ENCODE peak calls at places on chromosome 3, in ten cellular contexts. V is pancreas; R is adipocyte; D is hypothalamus; E is activated T-cell treated with anti-CD3 and anti-CD28 coated beads, Interleukin-2, amount 50 U/mL, for 48 hours; P is mesenteric fat pad; H is PC-9; U is NCI-H2029; M is activated T-helper 1 cell treated with anti-CD3 and anti-CD28 coated beads, Interleukin-12 subunit alpha, Interleukin-12 subunit beta, Interleukin-2, Interleukin-4 antibody, amounts not matched to agents 30 ng/mL and 10 ng/mL and 1 ng/mL, durations not matched to agents 14 hours and 24 hours and 36 hours; Y is NCI-H82. K is an unnamed sample.

GRCh38 chr3:137944593-137944992 is 65.4 kb upstream of the CLDN18 start:
- DNase-seq in V (no peak), R (no peak), D (no peak), E (no peak), P (no peak), H (no peak), U (no peak), M (no peak), Y (no peak), K (no peak)

GRCh38 chr3:51156147-51156546 is 228.9 kb upstream of the MANF start:
- DNase-seq in V (no peak), R (no peak), D (no peak), E (no peak), P (no peak), H (no peak), U (no peak), M (no peak), Y (peak), K (no peak)

GRCh38 chr3:148229107-148229506 is 468.6 kb upstream of the AGTR1 start:
- DNase-seq in V (no peak), R (no peak), D (no peak), E (no peak), P (no peak), H (no peak), U (no peak), M (no peak), Y (no peak), K (no peak)

GRCh38 chr3:38229036-38229435 is 36.6 kb upstream of the SLC22A13 start:
- DNase-seq in V (no peak), R (peak), D (no peak), E (no peak), P (no peak), H (no peak), U (no peak), M (no peak), Y (no peak), K (no peak)

GRCh38 chr3:117193390-117193789 is 483.8 kb downstream of the TUSC7 start:
- DNase-seq in V (no peak), R (peak), D (no peak), E (no peak), P (no peak), H (no peak), U (no peak), M (no peak), Y (peak), K (peak)

GRCh38 chr3:42683875-42684593 is 1.3 kb upstream of the KLHL40 start:
- DNase-seq in V (no peak), R (peak), D (peak), E (peak), P (peak), H (peak), U (no peak), M (no peak), Y (no peak), K (peak)

GRCh38 chr3:155321418-155321817 is 27.9 kb upstream of the STRIT1 start:
- DNase-seq in V (no peak), R (peak), D (no peak), E (no peak), P (no peak), H (no peak), U (no peak), M (no peak), Y (no peak), K (no peak)

GRCh38 chr3:177459397-177459796 is 262.1 kb upstream of the TBL1XR1 start:
- DNase-seq in V (no peak), R (peak), D (no peak), E (no peak), P (no peak), H (no peak), U (no peak), M (no peak), Y (peak), K (peak)

GRCh38 chr3:112097378-112097777 is 11.2 kb downstream of the C3orf52 start:
- DNase-seq in V (no peak), R (peak), D (no peak), E (no peak), P (no peak), H (peak), U (peak), M (no peak), Y (peak), K (peak)

GRCh38 chr3:10393514-10393913 is 72.6 kb upstream of the SEC13 start:
- DNase-seq in V (no peak), R (no peak), D (no peak), E (no peak), P (no peak), H (no peak), U (no peak), M (no peak), Y (no peak), K (no peak)

GRCh38 chr3:188124184-188124583 is 29.8 kb upstream of the LPP start:
- DNase-seq in V (no peak), R (peak), D (no peak), E (no peak), P (no peak), H (no peak), U (no peak), M (no peak), Y (no peak), K (peak)

GRCh38 chr3:198071602-198072285 is 111.7 kb downstream of the LMLN start:
- DNase-seq in V (no peak), R (peak), D (no peak), E (peak), P (no peak), H (peak), U (no peak), M (peak), Y (peak), K (peak)

GRCh38 chr3:195546130-195546560 is 3.0 kb upstream of the PPP1R2 start:
- DNase-seq in V (no peak), R (peak), D (no peak), E (no peak), P (no peak), H (peak), U (no peak), M (no peak), Y (no peak), K (peak)

GRCh38 chr3:42556089-42556632 is 25.6 kb downstream of the SEC22C start:
- DNase-seq in V (no peak), R (no peak), D (no peak), E (peak), P (no peak), H (peak), U (peak), M (peak), Y (peak), K (no peak)

GRCh38 chr3:129888739-129889138 is 4.8 kb downstream of the TMCC1 start:
- DNase-seq in V (no peak), R (peak), D (no peak), E (no peak), P (no peak), H (peak), U (no peak), M (no peak), Y (no peak), K (peak)

GRCh38 chr3:107598926-107599754 is 76.4 kb downstream of the BBX start:
- DNase-seq in V (no peak), R (peak), D (peak), E (peak), P (no peak), H (no peak), U (no peak), M (peak), Y (peak), K (peak)